ENCODE peak calls at places on chromosomes 5 and 9, in nine cellular contexts. U is A549, K is IMR-90, A is stomach, W is cardiac fibroblast, B is WERI-Rb-1, T is AG04450, Z is PC-3, J is fibroblast of pulmonary artery. L is an unnamed sample.

GRCh38 chr5:170145462-170145861 is 39.8 kb downstream of the FOXI1 start:
- DNase-seq in U (peak), K (no peak), A (no peak), W (peak), B (no peak), T (no peak), Z (no peak), J (no peak), L (no peak)

GRCh38 chr5:44935262-44935661 is 126.5 kb downstream of the MRPS30 start:
- DNase-seq in U (peak), K (no peak), A (no peak), W (no peak), B (peak), T (no peak), Z (peak), J (no peak), L (peak)

GRCh38 chr5:53490747-53491146 is 10.3 kb downstream of the FST start:
- DNase-seq in U (peak), K (peak), A (no peak), W (peak), B (no peak), T (peak), Z (no peak), J (peak), L (peak)

GRCh38 chr5:72294473-72294872 is 25.6 kb downstream of the MRPS27 start:
- DNase-seq in U (no peak), K (no peak), A (no peak), W (no peak), B (no peak), T (no peak), Z (no peak), J (no peak), L (no peak)

GRCh38 chr9:37508135-37508833 is 22.5 kb downstream of the POLR1E start:
- DNase-seq in U (no peak), K (no peak), A (no peak), W (peak), B (no peak), T (no peak), Z (no peak), J (no peak), L (no peak)

GRCh38 chr5:9058161-9058560 is 487.7 kb downstream of the SEMA5A start:
- DNase-seq in U (no peak), K (peak), A (no peak), W (no peak), B (no peak), T (no peak), Z (no peak), J (no peak), L (peak)

GRCh38 chr9:90070056-90070455 is 465.2 kb downstream of the GADD45G start:
- DNase-seq in U (no peak), K (no peak), A (no peak), W (no peak), B (no peak), T (no peak), Z (no peak), J (no peak), L (no peak)

GRCh38 chr5:180142008-180142803 is 66.8 kb downstream of the RASGEF1C start:
- DNase-seq in U (no peak), K (no peak), A (no peak), W (no peak), B (no peak), T (no peak), Z (no peak), J (no peak), L (no peak)

GRCh38 chr5:32444191-32444945 is at the start of gene ZFR:
- DNase-seq in U (peak), K (peak), A (peak), W (peak), B (peak), T (peak), Z (peak), J (peak), L (peak)

GRCh38 chr5:32444946-32445758 is 612 bp upstream of the ZFR start:
- DNase-seq in U (no peak), K (peak), A (no peak), W (no peak), B (no peak), T (no peak), Z (no peak), J (no peak), L (no peak)

GRCh38 chr5:32445831-32446614 is 1.5 kb upstream of the ZFR start:
- DNase-seq in U (no peak), K (no peak), A (no peak), W (no peak), B (no peak), T (no peak), Z (no peak), J (no peak), L (no peak)

GRCh38 chr5:32443145-32443540 is 1.4 kb downstream of the ZFR start:
- DNase-seq in U (no peak), K (peak), A (no peak), W (no peak), B (no peak), T (no peak), Z (peak), J (peak), L (peak)

GRCh38 chr5:32443541-32444190 is 874 bp downstream of the ZFR start:
- DNase-seq in U (peak), K (peak), A (no peak), W (peak), B (peak), T (no peak), Z (peak), J (peak), L (peak)
- H3K4me3 ChIP-seq in U (peak), K (peak), A (peak), W (peak), B (peak), T (peak), Z (peak), J (peak), L (peak)

GRCh38 chr9:85425153-85425611 is 316.6 kb downstream of the AGTPBP1 start:
- DNase-seq in U (peak), K (no peak), A (peak), W (peak), B (peak), T (no peak), Z (peak), J (peak), L (peak)
- TF ChIP-seq CTCF in U (peak), K (peak), A (no peak), W (peak), B (peak), T (no peak), Z (peak), J (peak), L (peak)

GRCh38 chr9:68705636-68706578 is 867 bp downstream of the PIP5K1B start:
- DNase-seq in U (no peak), K (no peak), A (no peak), W (peak), B (peak), T (no peak), Z (no peak), J (peak), L (no peak)

GRCh38 chr9:68704804-68705635 is at the start of gene PIP5K1B:
- DNase-seq in U (peak), K (peak), A (peak), W (peak), B (peak), T (no peak), Z (peak), J (peak), L (peak)

GRCh38 chr9:68708089-68708488 is 3.0 kb downstream of the PIP5K1B start:
- DNase-seq in U (no peak), K (no peak), A (no peak), W (no peak), B (no peak), T (no peak), Z (no peak), J (no peak), L (no peak)

GRCh38 chr9:68708513-68708912 is 3.5 kb downstream of the PIP5K1B start:
- DNase-seq in U (no peak), K (no peak), A (no peak), W (no peak), B (no peak), T (no peak), Z (no peak), J (no peak), L (no peak)

GRCh38 chr9:68706579-68707201 is 1.6 kb downstream of the PIP5K1B start:
- DNase-seq in U (no peak), K (no peak), A (no peak), W (no peak), B (no peak), T (no peak), Z (no peak), J (no peak), L (no peak)
- H3K4me3 ChIP-seq in U (no peak), K (no peak), A (peak), W (no peak), B (no peak), T (no peak), Z (no peak), J (no peak), L (no peak)

GRCh38 chr5:158166424-158166823 is 307.5 kb upstream of the CLINT1 start:
- DNase-seq in U (no peak), K (no peak), A (no peak), W (no peak), B (no peak), T (no peak), Z (no peak), J (no peak), L (no peak)

GRCh38 chr5:158170534-158170933 is 311.6 kb upstream of the CLINT1 start:
- DNase-seq in U (no peak), K (no peak), A (no peak), W (no peak), B (no peak), T (no peak), Z (no peak), J (no peak), L (no peak)

GRCh38 chr5:158165647-158166046 is 306.7 kb upstream of the CLINT1 start:
- DNase-seq in U (no peak), K (no peak), A (no peak), W (no peak), B (no peak), T (no peak), Z (no peak), J (no peak), L (no peak)

GRCh38 chr5:158172005-158172404 is 313.1 kb upstream of the CLINT1 start:
- DNase-seq in U (no peak), K (no peak), A (no peak), W (no peak), B (no peak), T (no peak), Z (no peak), J (no peak), L (no peak)

DNA sequence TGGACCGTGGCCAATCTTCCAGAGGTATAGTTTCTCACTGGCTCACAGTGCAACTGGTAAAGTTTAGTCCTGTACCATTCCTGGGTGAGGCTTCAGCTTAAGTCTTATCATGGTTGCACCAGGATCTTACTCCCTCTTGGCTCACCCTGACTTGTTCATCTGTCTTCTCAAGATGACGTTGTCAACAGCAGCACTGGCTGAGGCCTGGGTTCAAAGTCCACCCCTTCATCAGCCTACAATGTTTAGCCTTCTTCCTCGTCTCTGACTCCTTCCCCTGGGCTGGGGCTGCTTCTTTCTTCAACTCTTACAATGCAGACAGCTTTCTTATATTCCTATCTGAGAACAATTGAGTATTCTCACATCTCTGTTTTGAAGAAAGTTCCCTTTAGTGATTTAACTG is 311.1 kb upstream of the CLINT1 start:
- DNase-seq in U (peak), K (no peak), A (peak), W (no peak), B (no peak), T (no peak), Z (no peak), J (no peak), L (no peak)
- TF ChIP-seq CTCF in U (no peak), K (no peak), A (no peak), W (no peak), B (no peak), T (no peak), Z (no peak), J (no peak), L (no peak)

GRCh38 chr5:133668458-133668857 is 56.1 kb upstream of the FSTL4 start:
- DNase-seq in U (no peak), K (no peak), A (no peak), W (no peak), B (no peak), T (no peak), Z (no peak), J (no peak), L (no peak)
- H3K4me3 ChIP-seq in U (no peak), K (no peak), A (no peak), W (no peak), B (no peak), T (no peak), Z (no peak), J (no peak), L (no peak)

DNA sequence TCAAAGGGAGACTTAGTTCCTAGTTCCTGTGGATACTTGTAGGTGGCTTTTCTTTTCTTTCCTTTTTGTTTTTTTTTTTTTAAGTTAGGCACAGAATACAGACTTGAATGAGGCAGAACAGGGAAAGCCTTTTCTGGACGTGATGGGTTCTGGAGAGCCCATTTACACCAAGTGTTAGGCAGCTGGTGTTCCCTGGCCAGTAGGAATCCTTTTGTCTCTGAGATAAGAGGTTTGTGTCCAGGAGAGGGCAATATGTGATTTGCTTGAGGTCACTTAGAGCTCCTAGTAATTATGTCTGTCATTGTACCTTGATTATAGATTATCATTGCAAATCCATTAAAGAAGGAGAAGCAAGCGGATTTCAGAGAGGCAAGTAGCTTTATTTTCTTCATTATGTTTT is 9.1 kb downstream of the MEGF10 start:
- DNase-seq in U (no peak), K (no peak), A (no peak), W (no peak), B (no peak), T (no peak), Z (no peak), J (no peak), L (no peak)
- TF ChIP-seq CTCF in U (no peak), K (no peak), A (no peak), W (no peak), B (peak), T (no peak), Z (no peak), J (no peak), L (no peak)

GRCh38 chr5:142315231-142315900 is 9.5 kb downstream of the SPRY4 start:
- DNase-seq in U (no peak), K (peak), A (no peak), W (no peak), B (no peak), T (no peak), Z (no peak), J (no peak), L (no peak)
- H3K4me3 ChIP-seq in U (no peak), K (no peak), A (no peak), W (no peak), B (no peak), T (no peak), Z (no peak), J (no peak), L (no peak)

GRCh38 chr9:15942806-15943424 is 390.1 kb downstream of the CCDC171 start:
- DNase-seq in U (no peak), K (no peak), A (no peak), W (no peak), B (no peak), T (no peak), Z (no peak), J (peak), L (no peak)
- TF ChIP-seq CTCF in U (peak), K (no peak), A (no peak), W (no peak), B (no peak), T (no peak), Z (no peak), J (no peak), L (no peak)

GRCh38 chr5:140671472-140672210 is 1.7 kb downstream of the DND1 start:
- DNase-seq in U (no peak), K (no peak), A (no peak), W (no peak), B (no peak), T (no peak), Z (no peak), J (no peak), L (no peak)

GRCh38 chr5:140674629-140675028 is 1.3 kb upstream of the DND1 start:
- DNase-seq in U (no peak), K (no peak), A (no peak), W (no peak), B (no peak), T (no peak), Z (no peak), J (no peak), L (no peak)

GRCh38 chr5:140674211-140674610 is 835 bp upstream of the DND1 start:
- DNase-seq in U (no peak), K (no peak), A (no peak), W (no peak), B (no peak), T (no peak), Z (no peak), J (no peak), L (no peak)

GRCh38 chr5:140673187-140673976 is at the start of gene DND1:
- DNase-seq in U (no peak), K (no peak), A (no peak), W (no peak), B (no peak), T (no peak), Z (no peak), J (no peak), L (no peak)

DNA sequence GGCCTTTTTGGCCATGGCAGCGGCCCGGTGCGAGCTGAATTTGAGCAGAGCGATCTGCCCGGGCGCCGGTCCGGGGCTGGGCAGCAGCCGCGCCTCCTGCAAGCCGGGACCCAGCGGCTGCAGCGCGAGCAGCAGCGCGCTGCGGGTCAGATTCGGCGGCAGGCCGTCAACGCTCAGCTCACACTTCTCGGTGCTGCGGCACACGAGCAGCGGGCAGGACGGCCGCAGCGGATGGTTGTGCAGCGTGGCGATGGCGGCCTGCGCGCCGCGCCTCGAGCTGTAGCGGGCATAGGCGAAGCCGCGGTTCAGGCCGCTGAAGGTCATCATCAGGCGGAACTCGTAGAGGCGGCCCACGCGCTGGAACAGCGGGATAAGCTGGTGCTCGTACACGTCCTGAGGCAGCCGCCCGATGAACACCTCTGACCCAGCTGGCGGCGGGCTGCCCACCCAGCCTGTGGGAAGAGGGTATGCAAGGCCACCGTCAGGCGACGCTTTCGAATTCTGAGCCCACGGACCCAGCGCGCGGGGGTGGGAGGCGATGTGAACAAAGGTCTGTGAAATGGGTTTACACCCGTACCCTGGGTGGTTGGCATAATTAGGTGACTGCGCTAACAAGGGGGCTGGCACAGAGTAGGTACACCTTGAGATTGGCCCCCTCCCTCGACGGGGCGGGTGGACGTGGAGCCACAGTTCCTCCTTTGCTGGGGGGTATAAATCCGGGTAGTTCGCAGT is 755 bp downstream of the DND1 start:
- DNase-seq in U (no peak), K (no peak), A (no peak), W (peak), B (no peak), T (no peak), Z (no peak), J (peak), L (no peak)
- H3K4me3 ChIP-seq in U (no peak), K (no peak), A (peak), W (no peak), B (no peak), T (no peak), Z (no peak), J (no peak), L (no peak)

GRCh38 chr5:109688999-109689739 is 558 bp upstream of the MAN2A1 start:
- DNase-seq in U (peak), K (peak), A (peak), W (peak), B (peak), T (peak), Z (peak), J (peak), L (peak)
- TF ChIP-seq CTCF in U (no peak), K (peak), A (no peak), W (peak), B (no peak), T (no peak), Z (no peak), J (no peak), L (no peak)

L was measured in epithelial cell of esophagus.